ENCODE peak calls at places on chromosome 18, in nine cellular contexts. H is Peyer's patch; Z is spleen; K is CD4-positive, alpha-beta memory T cell; I is OCI-LY7; B is neural progenitor cell; R is right lobe of liver; O is H9; F is mammary epithelial cell. A is an unnamed sample.
A peak's percentile ranks its signal among the peaks of the same experiment; 100 is the strongest.

GRCh38 chr18:25077933-25078707 is 273.8 kb downstream of the ZNF521 start:
- DNase-seq in F (no peak), R (no peak), Z (no peak), O (no peak), H (no peak), B (peak; percentile 79), I (no peak), K (no peak), A (no peak)

GRCh38 chr18:45519881-45520280 is 95.4 kb upstream of the SLC14A2 start:
- DNase-seq in I (no peak), B (no peak), Z (no peak), R (no peak), O (no peak), F (no peak), H (no peak), K (no peak), A (no peak)

GRCh38 chr18:59994357-59994756 is 94.6 kb downstream of the PMAIP1 start:
- DNase-seq in K (no peak), O (no peak), F (no peak), H (no peak), I (peak; percentile 51), Z (no peak), R (no peak), B (peak; percentile 7), A (no peak)

GRCh38 chr18:41992698-41993097 is 37.7 kb downstream of the PIK3C3 start:
- DNase-seq in Z (no peak), H (no peak), F (no peak), K (no peak), R (no peak), I (no peak), B (no peak), O (no peak), A (no peak)

GRCh38 chr18:69031571-69032451 is 233.9 kb downstream of the CCDC102B start:
- DNase-seq in I (no peak), F (no peak), K (no peak), B (no peak), O (no peak), H (no peak), Z (no peak), R (no peak), A (no peak)

GRCh38 chr18:67875057-67875456 is 358.5 kb upstream of the DSEL start:
- DNase-seq in O (no peak), K (no peak), I (no peak), Z (no peak), F (no peak), H (no peak), R (no peak), B (peak; percentile 11), A (no peak)

GRCh38 chr18:2932247-2933181 is 80.4 kb downstream of the LPIN2 start:
- DNase-seq in H (peak; percentile 37), I (peak; percentile 81), R (no peak), F (peak; percentile 29), Z (no peak), K (peak; percentile 79), O (peak; percentile 55), B (peak; percentile 80), A (no peak)

GRCh38 chr18:22136395-22136794 is 33.0 kb upstream of the GATA6 start:
- DNase-seq in B (no peak), Z (no peak), F (peak; percentile 46), R (no peak), I (no peak), K (no peak), H (no peak), O (no peak), A (no peak)

GRCh38 chr18:56702946-56703345 is 51.8 kb downstream of the WDR7 start:
- DNase-seq in H (no peak), F (peak; percentile 30), K (peak; percentile 20), B (peak; percentile 49), I (peak; percentile 26), Z (no peak), R (no peak), O (no peak), A (no peak)

GRCh38 chr18:26405190-26405781 is 143.1 kb downstream of the KCTD1 start:
- DNase-seq in Z (no peak), O (peak; percentile 47), K (no peak), B (peak; percentile 48), I (peak; percentile 61), F (peak; percentile 51), R (no peak), H (no peak), A (peak; percentile 34)

GRCh38 chr18:62637807-62638687 is 77.3 kb upstream of the PHLPP1 start:
- DNase-seq in I (peak; percentile 58), B (peak; percentile 38), K (peak; percentile 36), R (peak; percentile 59), Z (no peak), O (peak; percentile 66), F (peak; percentile 9), H (peak; percentile 27), A (no peak)

GRCh38 chr18:68426731-68427315 is 288.1 kb downstream of the TMX3 start:
- DNase-seq in K (no peak), O (no peak), B (no peak), Z (no peak), F (no peak), H (no peak), I (no peak), R (no peak), A (no peak)

GRCh38 chr18:42583197-42583776 is 532.2 kb downstream of the RIT2 start:
- DNase-seq in I (no peak), R (no peak), B (no peak), F (peak; percentile 0), Z (no peak), K (no peak), O (no peak), H (no peak), A (no peak)

GRCh38 chr18:57768557-57769326 is 34.4 kb downstream of the ATP8B1 start:
- DNase-seq in K (no peak), Z (no peak), H (no peak), B (no peak), F (no peak), O (no peak), I (no peak), R (no peak), A (no peak)

GRCh38 chr18:74708169-74708568 is 110.5 kb downstream of the ZNF407 start:
- DNase-seq in K (no peak), Z (no peak), B (no peak), R (no peak), F (no peak), H (no peak), I (no peak), O (no peak), A (no peak)

GRCh38 chr18:5914971-5915370 is 19.6 kb upstream of the TMEM200C start:
- DNase-seq in B (no peak), R (no peak), Z (no peak), H (no peak), I (no peak), K (no peak), F (no peak), O (no peak), A (no peak)

GRCh38 chr18:48314694-48315093 is 94.5 kb downstream of the ZBTB7C start:
- DNase-seq in O (peak; percentile 46), F (no peak), K (no peak), B (peak; percentile 62), I (no peak), R (no peak), H (no peak), Z (peak; percentile 61), A (no peak)
- H3K27ac ChIP-seq in O (no peak overlapping the region), F (no peak overlapping the region), K (no peak overlapping the region), B (no peak overlapping the region), I (no peak overlapping the region), R (no peak overlapping the region), H (no peak overlapping the region), Z (no peak overlapping the region), A (no peak overlapping the region)

DNA sequence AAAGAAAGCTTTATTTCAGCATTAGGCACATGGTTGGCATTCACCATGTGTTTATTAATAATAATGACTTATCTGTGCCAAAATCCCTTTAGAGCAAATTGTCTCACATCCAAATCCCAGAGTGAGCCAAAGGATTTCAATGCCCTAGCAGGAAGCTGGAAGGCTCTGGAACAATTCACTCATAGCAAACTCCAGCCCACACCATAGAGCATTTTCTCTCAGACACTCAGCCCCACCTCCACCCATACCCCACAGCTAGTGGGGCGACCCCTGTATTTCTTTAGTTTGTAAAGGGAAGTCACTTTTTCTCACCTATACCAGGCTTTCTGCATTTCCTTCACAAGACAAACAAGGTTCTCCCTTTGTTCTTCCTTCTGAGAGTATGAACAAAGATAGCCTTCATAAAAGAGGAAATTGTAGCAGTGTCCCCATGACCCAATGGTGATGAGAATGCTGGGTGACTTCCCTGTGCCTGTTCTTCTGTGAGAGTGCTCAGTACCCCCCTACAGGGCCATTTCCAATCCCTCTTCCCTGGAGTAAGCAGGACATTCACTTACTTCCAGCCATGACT is 100.1 kb upstream of the APCDD1 start:
- DNase-seq in R (no peak), K (no peak), I (no peak), F (no peak), O (no peak), B (no peak), H (no peak), Z (no peak), A (peak; percentile 62)
- H3K27ac ChIP-seq in R (no peak overlapping the region), K (no peak overlapping the region), I (no peak overlapping the region), F (no peak overlapping the region), O (no peak overlapping the region), B (no peak overlapping the region), H (no peak overlapping the region), Z (no peak overlapping the region), A (peak overlapping the region; percentile 91)

GRCh38 chr18:34640273-34640672 is 69.8 kb upstream of the DTNA start:
- DNase-seq in Z (no peak), K (no peak), R (no peak), O (no peak), F (no peak), B (no peak), H (no peak), I (no peak), A (no peak)

GRCh38 chr18:34643982-34644381 is 66.1 kb upstream of the DTNA start:
- DNase-seq in I (no peak), Z (no peak), H (no peak), F (no peak), K (no peak), B (no peak), O (no peak), R (no peak), A (no peak)

GRCh38 chr18:34637094-34637801 is 72.8 kb upstream of the DTNA start:
- DNase-seq in Z (no peak), F (no peak), H (no peak), O (no peak), I (no peak), K (no peak), R (no peak), B (no peak), A (no peak)

GRCh38 chr18:34639662-34640061 is 70.4 kb upstream of the DTNA start:
- DNase-seq in F (no peak), O (no peak), I (no peak), H (no peak), K (no peak), Z (no peak), R (no peak), B (no peak), A (no peak)
- H3K27ac ChIP-seq in F (no peak overlapping the region), O (no peak overlapping the region), I (no peak overlapping the region), H (no peak overlapping the region), K (no peak overlapping the region), Z (no peak overlapping the region), R (no peak overlapping the region), B (no peak overlapping the region), A (no peak overlapping the region)

DNA sequence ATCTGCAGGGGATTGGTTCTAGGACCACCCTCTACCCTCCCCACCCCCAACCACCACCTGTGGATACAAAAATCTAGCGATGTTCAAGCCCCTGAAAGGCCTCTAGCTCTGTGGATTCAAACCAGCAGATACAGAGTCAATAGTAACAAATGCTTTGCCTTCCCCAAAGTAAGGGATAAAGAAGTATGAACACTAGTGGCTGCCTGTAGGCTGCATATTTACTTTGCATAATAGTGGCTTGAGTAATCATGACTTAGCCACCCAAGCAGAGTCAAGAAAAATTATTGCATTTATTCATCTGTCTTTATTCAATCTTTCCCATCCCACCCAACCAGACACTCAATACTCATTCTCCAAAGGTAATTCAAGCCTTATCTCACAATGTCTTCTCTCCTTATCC is 43.8 kb downstream of the SOCS6 start:
- DNase-seq in Z (no peak), K (no peak), I (no peak), B (no peak), F (peak; percentile 32), H (no peak), O (no peak), R (no peak), A (no peak)
- H3K27ac ChIP-seq in Z (no peak overlapping the region), K (no peak overlapping the region), I (no peak overlapping the region), B (no peak overlapping the region), F (peak overlapping the region; percentile 99), H (no peak overlapping the region), O (no peak overlapping the region), R (no peak overlapping the region), A (no peak overlapping the region)

A was measured in caudate nucleus.